ENCODE peak calls at places on chromosomes 16 and 17, in five cellular contexts. I is GM12878, O is HepG2, D is HCT116, U is upper lobe of left lung. F is an unnamed sample.

GRCh38 chr16:77406680-77407079 is 28.2 kb downstream of the ADAMTS18 start:
- ATAC-seq in O (peak; percentile 40), U (no peak), D (peak; percentile 55), I (no peak), F (no peak)

GRCh38 chr16:4225075-4225474 is 16.8 kb downstream of the SRL start:
- ATAC-seq in I (no peak), U (no peak), O (no peak), D (no peak), F (no peak)

GRCh38 chr17:68461589-68461988 is 4.3 kb upstream of the WIPI1 start:
- ATAC-seq in D (no peak), U (no peak), I (peak; percentile 8), O (no peak), F (no peak)

GRCh38 chr16:11949527-11949926 is 7.7 kb upstream of the NPIPB2 start:
- ATAC-seq in O (peak; percentile 97), U (peak; percentile 90), I (peak; percentile 99), D (peak; percentile 99), F (peak; percentile 34)

GRCh38 chr16:11669380-11670146 is 1.3 kb downstream of the SNN start:
- ATAC-seq in U (peak; percentile 54), I (peak; percentile 60), D (no peak), O (peak; percentile 10), F (peak; percentile 16)

GRCh38 chr16:85602831-85603755 is 10.0 kb upstream of the GSE1 start:
- ATAC-seq in D (no peak), I (peak; percentile 33), O (no peak), U (no peak), F (no peak)

GRCh38 chr17:19332371-19333131 is 30.0 kb downstream of the B9D1 start:
- ATAC-seq in I (peak; percentile 44), O (no peak), D (no peak), U (no peak), F (no peak)

GRCh38 chr17:73782641-73783381 is 138.6 kb upstream of the SDK2 start:
- ATAC-seq in D (peak; percentile 87), I (no peak), U (peak; percentile 31), O (peak; percentile 27), F (no peak)

GRCh38 chr16:89060207-89060794 is 33.4 kb upstream of the ACSF3 start:
- ATAC-seq in I (peak; percentile 80), D (no peak), O (no peak), U (no peak), F (no peak)

GRCh38 chr17:72726936-72727335 is 365.6 kb downstream of the SLC39A11 start:
- ATAC-seq in O (no peak), D (no peak), U (peak; percentile 81), I (peak; percentile 96), F (no peak)

GRCh38 chr16:48498761-48499600 is 111.0 kb downstream of the N4BP1 start:
- ATAC-seq in O (peak; percentile 30), D (no peak), U (no peak), I (no peak), F (peak; percentile 41)

GRCh38 chr16:8108991-8109509 is 481.3 kb downstream of the TMEM114 start:
- ATAC-seq in I (no peak), U (no peak), O (no peak), D (no peak), F (no peak)

GRCh38 chr17:19378416-19379293 is at the start of gene MAPK7:
- ATAC-seq in D (peak; percentile 12), U (no peak), O (peak; percentile 18), I (peak; percentile 20), F (no peak)

GRCh38 chr16:73813523-73813922 is 483.1 kb upstream of the PSMD7 start:
- ATAC-seq in I (no peak), D (no peak), O (no peak), U (no peak), F (no peak)

GRCh38 chr17:65277576-65277975 is 140.4 kb downstream of the RGS9 start:
- ATAC-seq in O (no peak), D (no peak), I (peak; percentile 33), U (no peak), F (peak; percentile 75)

GRCh38 chr16:23369416-23369815 is 67.3 kb downstream of the SCNN1B start:
- ATAC-seq in U (no peak), D (no peak), I (no peak), O (no peak), F (no peak)

GRCh38 chr16:64580558-64580957 is 541.3 kb downstream of the CDH11 start:
- ATAC-seq in U (no peak), D (no peak), I (no peak), O (no peak), F (no peak)

GRCh38 chr16:75733305-75734141 is 7.2 kb upstream of the CPHXL start:
- ATAC-seq in I (no peak), D (no peak), O (peak; percentile 23), U (peak; percentile 49), F (peak; percentile 41)

GRCh38 chr17:68106085-68106484 is 70.5 kb downstream of the KPNA2 start:
- ATAC-seq in I (no peak), U (no peak), D (no peak), O (no peak), F (no peak)

GRCh38 chr17:73901661-73902415 is 257.6 kb upstream of the SDK2 start:
- ATAC-seq in I (no peak), D (peak; percentile 44), U (peak; percentile 66), O (no peak), F (no peak)

GRCh38 chr16:78045865-78046581 is 23.7 kb downstream of the CLEC3A start:
- ATAC-seq in D (no peak), O (peak; percentile 100), I (peak; percentile 67), U (peak; percentile 92), F (peak; percentile 34)

GRCh38 chr17:34841467-34841866 is 119.8 kb downstream of the CCT6B start:
- ATAC-seq in D (peak; percentile 68), O (peak; percentile 66), U (no peak), I (no peak), F (no peak)

GRCh38 chr17:80937501-80938356 is 53.9 kb upstream of the CHMP6 start:
- ATAC-seq in D (no peak), I (no peak), U (no peak), O (no peak), F (no peak)

GRCh38 chr16:3207086-3207953 is 19.3 kb downstream of the OR1F1 start:
- ATAC-seq in I (no peak), U (no peak), D (no peak), O (peak; percentile 94), F (no peak)

GRCh38 chr17:63622571-63623390 is 564 bp downstream of the MAP3K3 start:
- ATAC-seq in D (peak; percentile 61), I (peak; percentile 12), O (peak; percentile 33), U (no peak), F (peak; percentile 47)

GRCh38 chr16:17312100-17312732 is 158.5 kb downstream of the XYLT1 start:
- ATAC-seq in U (no peak), O (no peak), I (peak; percentile 39), D (peak; percentile 99), F (peak; percentile 53)

GRCh38 chr16:50711040-50711439 is 17.6 kb downstream of the NOD2 start:
- ATAC-seq in D (no peak), U (no peak), O (no peak), I (no peak), F (no peak)

GRCh38 chr16:68629315-68629900 is 15.7 kb upstream of the CDH3 start:
- ATAC-seq in U (peak; percentile 37), O (no peak), D (no peak), I (no peak), F (no peak)

GRCh38 chr17:64443086-64443760 is 5.7 kb upstream of the MILR1 start:
- ATAC-seq in I (no peak), U (peak; percentile 68), D (peak; percentile 93), O (peak; percentile 48), F (no peak)

GRCh38 chr16:47949276-47949675 is 206.5 kb downstream of the ABCC12 start:
- ATAC-seq in O (no peak), I (no peak), U (no peak), D (no peak), F (no peak)

GRCh38 chr16:56068816-56069215 is 122.5 kb upstream of the GNAO1 start:
- ATAC-seq in U (no peak), D (no peak), I (no peak), O (no peak), F (no peak)

GRCh38 chr17:45906927-45907622 is 12.7 kb downstream of the MAPT start:
- ATAC-seq in U (peak; percentile 35), O (no peak), D (no peak), I (no peak), F (no peak)

GRCh38 chr16:19330801-19331484 is 45.4 kb downstream of the CLEC19A start:
- ATAC-seq in U (peak; percentile 67), I (no peak), O (peak; percentile 41), D (peak; percentile 92), F (peak; percentile 60)

GRCh38 chr16:66977341-66978113 is 10.9 kb upstream of the CES4A start:
- ATAC-seq in D (peak; percentile 97), O (peak; percentile 93), U (peak; percentile 94), I (peak; percentile 99), F (peak; percentile 90)
- TF ChIP-seq POLR2A in D (no peak), O (no peak), U (no peak), I (no peak), F (no peak)

GRCh38 chr17:12998461-12998860 is 19.4 kb downstream of the ELAC2 start:
- ATAC-seq in O (no peak), I (no peak), U (no peak), D (no peak), F (no peak)
- TF ChIP-seq POLR2AphosphoS5 in O (no peak), I (no peak), U (no peak), D (no peak), F (no peak)

DNA sequence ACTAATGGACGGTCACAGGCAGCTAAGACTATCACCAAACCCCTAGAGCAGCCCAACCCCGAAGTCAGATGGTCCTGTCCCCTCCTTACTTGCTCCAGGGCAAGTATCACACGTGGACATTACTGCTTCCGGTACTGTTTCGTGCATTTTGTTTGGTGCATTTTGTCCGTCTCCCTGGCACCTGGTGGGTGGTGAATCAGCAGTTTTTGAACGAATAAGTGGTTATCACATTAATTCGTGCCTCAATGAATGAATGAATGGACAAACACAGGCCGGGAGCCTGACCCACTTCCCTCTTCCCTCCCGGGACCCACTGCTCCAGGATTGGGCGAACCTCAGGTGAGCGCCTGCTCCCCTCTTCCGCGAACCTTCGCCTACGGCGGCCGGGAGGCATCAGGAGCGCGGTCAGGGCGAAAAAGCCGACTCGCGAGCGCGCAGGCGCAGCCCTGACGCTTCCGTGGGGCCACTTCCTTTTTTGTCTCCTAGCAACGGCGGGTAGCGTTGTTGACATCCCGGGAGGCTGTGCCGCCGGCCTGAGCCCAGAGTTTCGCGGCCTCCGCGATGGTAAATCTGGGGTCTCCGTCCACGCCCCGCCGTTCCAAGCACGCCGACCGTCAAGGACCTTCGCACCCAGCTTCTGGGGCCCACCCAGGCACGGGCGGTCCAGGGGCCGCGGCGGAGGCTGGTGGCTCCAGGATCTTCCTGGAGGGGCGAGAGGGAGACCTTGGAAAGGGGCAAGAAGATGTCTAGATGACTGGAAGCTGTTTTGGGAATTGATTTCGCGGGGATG is at the start of gene DYNLRB2:
- ATAC-seq in D (no peak), I (peak; percentile 92), O (peak; percentile 98), U (peak; percentile 96), F (peak; percentile 99)
- TF ChIP-seq POLR2A in D (no peak), I (peak; percentile 82), O (no peak), U (no peak), F (no peak)

DNA sequence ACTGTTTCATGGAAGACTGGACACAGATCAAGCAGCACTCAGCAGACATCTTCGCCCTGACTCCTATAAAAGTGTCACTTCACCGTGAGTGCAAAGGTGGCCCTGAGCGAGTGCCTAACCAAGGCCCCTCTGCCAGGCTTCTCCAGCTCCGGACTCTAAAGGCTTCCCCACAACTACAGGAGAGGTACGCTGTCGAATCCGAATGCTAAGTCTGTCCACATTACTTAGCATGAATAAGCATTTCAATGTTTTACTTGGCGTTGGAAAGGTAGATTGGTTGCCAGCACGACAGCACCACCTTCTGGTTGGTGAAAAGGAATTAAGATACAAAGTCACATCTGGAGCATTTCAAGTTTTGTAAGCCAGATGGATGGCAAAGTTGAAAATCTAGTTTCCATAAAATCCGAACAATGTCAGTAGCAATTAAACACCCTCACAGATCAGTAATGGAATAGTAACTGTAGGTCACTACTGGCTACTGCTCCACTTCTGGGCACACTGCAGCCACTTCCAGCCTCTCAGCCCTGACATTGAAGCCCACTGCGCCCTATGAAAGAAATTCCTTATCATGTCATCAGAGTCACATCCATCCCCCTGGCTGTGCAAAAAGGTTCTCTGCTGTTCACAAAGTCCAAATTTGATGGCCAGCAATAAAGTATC is 100.9 kb downstream of the PARN start:
- ATAC-seq in U (peak; percentile 86), I (peak; percentile 91), O (peak; percentile 85), D (peak; percentile 86), F (peak; percentile 81)
- TF ChIP-seq POLR2AphosphoS5 in U (peak; percentile 8), I (no peak), O (no peak), D (no peak), F (peak; percentile 78)

F was measured in gastroesophageal sphincter.